ENCODE peak calls at places on chromosomes 13 and 19, in eight cellular contexts. I is anterior cingulate cortex, M is left cardiac atrium, A is tibial nerve, B is hepatocyte, F is NCI-H2081, E is substantia nigra, N is AG09309. W is an unnamed sample.

GRCh38 chr13:97364827-97365226 is 69.1 kb upstream of the RAP2A start:
- DNase-seq in E (no peak), N (no peak), B (no peak), A (no peak), M (no peak), F (no peak), I (no peak), W (no peak)

GRCh38 chr19:39544920-39545319 is 5.0 kb upstream of the EID2 start:
- DNase-seq in F (no peak), I (no peak), A (no peak), B (no peak), E (no peak), N (no peak), M (no peak), W (no peak)

GRCh38 chr13:71968025-71968424 is 101.0 kb upstream of the DACH1 start:
- DNase-seq in B (no peak), I (no peak), F (no peak), E (no peak), M (no peak), A (no peak), N (no peak), W (no peak)

GRCh38 chr13:90928109-90928508 is 419.4 kb upstream of the MIR17HG start:
- DNase-seq in A (no peak), F (no peak), I (no peak), E (no peak), M (no peak), B (no peak), N (no peak), W (no peak)

GRCh38 chr13:94416454-94417080 is 62.9 kb downstream of the DCT start:
- DNase-seq in B (peak; percentile 71), M (no peak), A (no peak), N (no peak), I (no peak), E (no peak), F (peak; percentile 61), W (peak; percentile 61)

GRCh38 chr19:4357095-4357797 is 13.9 kb downstream of the MPND start:
- DNase-seq in E (no peak), M (no peak), F (no peak), B (peak; percentile 4), N (no peak), I (no peak), A (no peak), W (peak; percentile 1)

GRCh38 chr13:112733661-112734379 is 44.0 kb downstream of the ATP11A start:
- DNase-seq in A (no peak), N (no peak), E (no peak), I (no peak), F (peak; percentile 86), B (no peak), M (no peak), W (peak; percentile 47)

GRCh38 chr19:1213391-1214286 is 8.1 kb downstream of the STK11 start:
- DNase-seq in B (peak; percentile 77), M (peak; percentile 76), E (peak; percentile 44), I (peak; percentile 33), F (no peak), A (peak; percentile 37), N (no peak), W (peak; percentile 70)

GRCh38 chr13:25678398-25678797 is 306.6 kb downstream of the ATP8A2 start:
- DNase-seq in A (no peak), E (no peak), M (no peak), F (no peak), I (no peak), B (no peak), N (no peak), W (no peak)

GRCh38 chr13:21256351-21256761 is 79.9 kb downstream of the MRPL57 start:
- DNase-seq in I (no peak), M (no peak), B (no peak), N (no peak), F (no peak), A (no peak), E (no peak), W (no peak)

GRCh38 chr19:15971217-15971616 is 22.4 kb downstream of the OR10H4 start:
- DNase-seq in M (no peak), B (no peak), I (no peak), E (no peak), A (no peak), F (no peak), N (no peak), W (no peak)

GRCh38 chr13:29503041-29503837 is 92.2 kb downstream of the SLC7A1 start:
- DNase-seq in N (no peak), A (no peak), M (no peak), I (no peak), F (no peak), B (peak; percentile 38), E (peak; percentile 16), W (peak; percentile 62)

GRCh38 chr19:35476149-35476548 is 14.1 kb downstream of the KRTDAP start:
- DNase-seq in I (no peak), A (no peak), N (no peak), M (no peak), F (no peak), E (no peak), B (no peak), W (no peak)

GRCh38 chr13:35332134-35332533 is 144.4 kb downstream of the MAB21L1 start:
- DNase-seq in N (no peak), I (no peak), M (no peak), F (no peak), A (no peak), B (no peak), E (no peak), W (no peak)

GRCh38 chr19:2239771-2240770 is 3.4 kb downstream of the SF3A2 start:
- DNase-seq in M (peak; percentile 66), N (no peak), B (no peak), A (no peak), E (no peak), I (no peak), F (no peak), W (peak; percentile 49)

W was measured in left kidney.